ENCODE peak calls at places on chromosomes 16 and 17, in seven cellular contexts. W, Z, N, T, A, O and V are unnamed samples.
A peak's percentile ranks its signal among the peaks of the same experiment; 100 is the strongest.

GRCh38 chr16:12318661-12319463 is 342.3 kb downstream of the SNX29 start:
- DNase-seq in W (no peak), Z (no peak), N (peak; percentile 10), T (no peak), A (no peak), O (no peak), V (no peak)

GRCh38 chr16:87527055-87527724 is 34.4 kb upstream of the ZCCHC14 start:
- DNase-seq in W (no peak), Z (no peak), N (no peak), T (no peak), A (no peak), O (no peak), V (no peak)

GRCh38 chr16:660132-660458 is 7.8 kb upstream of the RHOT2 start:
- DNase-seq in W (no peak), Z (no peak), N (no peak), T (no peak), A (no peak), O (no peak), V (no peak)

GRCh38 chr16:85752511-85753420 is 1.9 kb upstream of the C16orf74 start:
- DNase-seq in W (peak; percentile 54), Z (no peak), N (no peak), T (peak; percentile 49), A (no peak), O (no peak), V (no peak)

GRCh38 chr16:17205279-17206139 is 265.3 kb downstream of the XYLT1 start:
- DNase-seq in W (no peak), Z (no peak), N (peak; percentile 92), T (no peak), A (no peak), O (no peak), V (peak; percentile 59)

GRCh38 chr16:12500771-12501170 is 302.9 kb downstream of the CPPED1 start:
- DNase-seq in W (no peak), Z (no peak), N (no peak), T (no peak), A (no peak), O (no peak), V (no peak)

GRCh38 chr16:49014300-49015188 is 267.1 kb downstream of the CBLN1 start:
- DNase-seq in W (no peak), Z (no peak), N (no peak), T (no peak), A (no peak), O (no peak), V (no peak)

GRCh38 chr16:3578121-3578520 is 918 bp upstream of the NLRC3 start:
- DNase-seq in W (no peak), Z (no peak), N (no peak), T (no peak), A (no peak), O (no peak), V (no peak)

GRCh38 chr17:81867123-81867951 is 3.8 kb downstream of the ARHGDIA start:
- DNase-seq in W (peak; percentile 71), Z (no peak), N (peak; percentile 62), T (no peak), A (no peak), O (no peak), V (no peak)

GRCh38 chr17:56937688-56938087 is 23.2 kb downstream of the COIL start:
- DNase-seq in W (no peak), Z (no peak), N (no peak), T (no peak), A (no peak), O (no peak), V (no peak)

GRCh38 chr17:31571124-31571892 is 179.8 kb downstream of the RAB11FIP4 start:
- DNase-seq in W (peak; percentile 94), Z (peak; percentile 96), N (peak; percentile 96), T (peak; percentile 67), A (no peak), O (no peak), V (peak; percentile 99)

GRCh38 chr17:57090560-57091185 is 5.6 kb downstream of the AKAP1 start:
- DNase-seq in W (no peak), Z (no peak), N (peak; percentile 18), T (no peak), A (no peak), O (no peak), V (no peak)

GRCh38 chr17:75587718-75588545 is at the start of gene MYO15B:
- DNase-seq in W (peak; percentile 85), Z (no peak), N (no peak), T (no peak), A (no peak), O (peak; percentile 71), V (no peak)